ENCODE peak calls at places on chromosome 11, in ten cellular contexts. C, O, F, T, J, Y, D, W, R and K are unnamed samples.

GRCh38 chr11:112339566-112339965 is 78.9 kb upstream of the PLET1 start:
- DNase-seq in R (no peak), T (no peak), C (no peak), Y (no peak), W (no peak), F (no peak), J (no peak), O (peak), D (no peak), K (no peak)

GRCh38 chr11:124656759-124657627 is 16.5 kb downstream of the SIAE start:
- DNase-seq in R (peak), T (no peak), O (no peak), C (no peak), W (peak), D (peak), Y (no peak), J (no peak), F (no peak), K (no peak)

GRCh38 chr11:74689666-74690065 is 41.6 kb downstream of the CHRDL2 start:
- DNase-seq in C (no peak), D (no peak), W (no peak), J (no peak), Y (no peak), O (no peak), R (no peak), F (no peak), T (no peak), K (no peak)

GRCh38 chr11:115561116-115561515 is 56.9 kb upstream of the CADM1 start:
- DNase-seq in T (no peak), Y (no peak), O (no peak), R (no peak), J (no peak), C (no peak), W (no peak), D (no peak), F (no peak), K (no peak)

GRCh38 chr11:8766043-8766992 is 83.7 kb downstream of the RPL27A start:
- DNase-seq in W (no peak), J (no peak), R (peak), D (no peak), F (no peak), O (peak), C (no peak), Y (no peak), T (no peak), K (no peak)

GRCh38 chr11:120186799-120187591 is 23.8 kb upstream of the OAF start:
- DNase-seq in F (peak), D (peak), C (no peak), Y (peak), R (no peak), O (peak), T (no peak), J (no peak), W (no peak), K (peak)

GRCh38 chr11:12455938-12456337 is 78.6 kb downstream of the PARVA start:
- DNase-seq in C (no peak), F (no peak), W (no peak), D (no peak), Y (no peak), O (no peak), T (no peak), R (no peak), J (no peak), K (no peak)

GRCh38 chr11:110752890-110753289 is 40.7 kb upstream of the ARHGAP20 start:
- DNase-seq in T (no peak), W (no peak), D (no peak), F (no peak), O (no peak), R (no peak), Y (no peak), C (no peak), J (no peak), K (no peak)

GRCh38 chr11:128565881-128566280 is 21.5 kb downstream of the ETS1 start:
- DNase-seq in O (no peak), C (no peak), W (no peak), J (no peak), R (no peak), D (no peak), Y (no peak), T (no peak), F (peak), K (no peak)

GRCh38 chr11:117839936-117840813 is 15.6 kb upstream of the FXYD2 start:
- DNase-seq in T (no peak), C (no peak), Y (no peak), W (no peak), F (no peak), D (peak), O (peak), R (no peak), J (no peak), K (no peak)

GRCh38 chr11:87809256-87809655 is 366.0 kb downstream of the RAB38 start:
- DNase-seq in D (no peak), T (no peak), F (no peak), R (no peak), Y (no peak), C (no peak), J (no peak), W (no peak), O (no peak), K (no peak)

GRCh38 chr11:88131764-88132470 is 43.3 kb downstream of the RAB38 start:
- DNase-seq in R (no peak), Y (peak), C (no peak), T (no peak), W (no peak), F (peak), O (no peak), D (no peak), J (no peak), K (peak)

GRCh38 chr11:62688481-62688880 is 849 bp downstream of the LRRN4CL start:
- DNase-seq in T (no peak), R (no peak), J (no peak), W (no peak), O (no peak), Y (no peak), C (no peak), D (no peak), F (no peak), K (no peak)

GRCh38 chr11:20276661-20277000 is 86.9 kb upstream of the HTATIP2 start:
- DNase-seq in F (no peak), R (no peak), O (no peak), Y (no peak), J (no peak), W (no peak), D (no peak), C (no peak), T (peak), K (no peak)

GRCh38 chr11:16780146-16780545 is 41.7 kb downstream of the C11orf58 start:
- DNase-seq in O (peak), C (no peak), R (no peak), Y (no peak), W (no peak), F (no peak), T (no peak), D (no peak), J (no peak), K (no peak)

GRCh38 chr11:93822359-93822758 is 28.1 kb downstream of the VSTM5 start:
- DNase-seq in R (no peak), J (no peak), D (no peak), T (peak), W (no peak), C (no peak), Y (no peak), O (no peak), F (no peak), K (no peak)

GRCh38 chr11:11973361-11973800 is 35.0 kb downstream of the DKK3 start:
- DNase-seq in J (no peak), R (no peak), W (peak), C (no peak), Y (no peak), T (no peak), D (peak), F (no peak), O (peak), K (no peak)